ENCODE peak calls at places on chromosomes 3 and 15, in nine cellular contexts. O is activated naive CD4-positive, alpha-beta T cell; V is endothelial cell of umbilical vein; Z is stimulated activated CD4-positive, alpha-beta T cell treated with anti-CD3 and anti-CD28 coated beads, Interleukin-12 subunit alpha, Interleukin-12 subunit beta, amount 100 ng/mL, for 24 hours; N is stomach; R is GM03348; C is astrocyte; G is mucosa of gallbladder; U is activated naive CD8-positive, alpha-beta T cell treated with anti-CD3 and anti-CD28 coated beads for 36 hours. J is an unnamed sample.

GRCh38 chr3:14265246-14265962 is 86.8 kb downstream of the LSM3 start:
- DNase-seq in O (no peak), V (no peak), Z (no peak), N (no peak), R (no peak), C (peak), G (no peak), U (no peak), J (no peak)

GRCh38 chr15:90955911-90956310 is 1.2 kb downstream of the RCCD1 start:
- DNase-seq in O (no peak), V (no peak), Z (no peak), N (peak), R (no peak), C (no peak), G (no peak), U (no peak), J (no peak)

GRCh38 chr3:128082545-128082944 is 30.3 kb downstream of the SEC61A1 start:
- DNase-seq in O (no peak), V (no peak), Z (no peak), N (no peak), R (no peak), C (no peak), G (no peak), U (no peak), J (no peak)

GRCh38 chr3:114011059-114011797 is 45.1 kb downstream of the CCDC191 start:
- DNase-seq in O (no peak), V (no peak), Z (no peak), N (no peak), R (no peak), C (no peak), G (no peak), U (no peak), J (no peak)

GRCh38 chr3:63993653-63994079 is 29.6 kb downstream of the PSMD6 start:
- DNase-seq in O (peak), V (peak), Z (peak), N (peak), R (peak), C (peak), G (peak), U (peak), J (peak)

GRCh38 chr3:134406331-134407246 is 32.3 kb upstream of the AMOTL2 start:
- DNase-seq in O (no peak), V (peak), Z (no peak), N (peak), R (peak), C (no peak), G (no peak), U (peak), J (peak)

GRCh38 chr15:72368895-72369294 is 6.9 kb downstream of the HEXA start:
- DNase-seq in O (no peak), V (no peak), Z (no peak), N (peak), R (no peak), C (no peak), G (no peak), U (no peak), J (peak)

GRCh38 chr15:37015476-37015875 is 84.9 kb downstream of the MEIS2 start:
- DNase-seq in O (no peak), V (no peak), Z (no peak), N (no peak), R (no peak), C (no peak), G (no peak), U (no peak), J (no peak)

GRCh38 chr3:129625071-129625874 is 18.8 kb upstream of the PLXND1 start:
- DNase-seq in O (no peak), V (peak), Z (no peak), N (no peak), R (peak), C (no peak), G (no peak), U (no peak), J (no peak)

GRCh38 chr3:177050466-177051237 is 146.6 kb downstream of the TBL1XR1 start:
- DNase-seq in O (no peak), V (peak), Z (no peak), N (no peak), R (peak), C (peak), G (no peak), U (no peak), J (no peak)

GRCh38 chr3:197151562-197151961 is 121.9 kb upstream of the MELTF start:
- DNase-seq in O (no peak), V (no peak), Z (no peak), N (peak), R (peak), C (peak), G (peak), U (no peak), J (no peak)

GRCh38 chr3:122893754-122894668 is 99.1 kb downstream of the SLC49A4 start:
- DNase-seq in O (no peak), V (no peak), Z (no peak), N (no peak), R (no peak), C (no peak), G (no peak), U (no peak), J (no peak)

GRCh38 chr3:32021155-32021554 is 39.6 kb downstream of the ZNF860 start:
- DNase-seq in O (no peak), V (no peak), Z (no peak), N (no peak), R (no peak), C (no peak), G (no peak), U (no peak), J (no peak)

GRCh38 chr3:160577551-160578195 is 12.3 kb upstream of the KPNA4 start:
- DNase-seq in O (no peak), V (peak), Z (no peak), N (no peak), R (no peak), C (peak), G (no peak), U (no peak), J (no peak)

GRCh38 chr3:111737712-111738097 is 121.4 kb upstream of the PHLDB2 start:
- DNase-seq in O (no peak), V (no peak), Z (no peak), N (peak), R (peak), C (peak), G (peak), U (no peak), J (peak)

GRCh38 chr15:90552162-90552928 is 22.6 kb downstream of the CRTC3 start:
- DNase-seq in O (no peak), V (no peak), Z (no peak), N (no peak), R (peak), C (peak), G (no peak), U (no peak), J (no peak)

GRCh38 chr3:168461793-168462192 is 366.1 kb upstream of the GOLIM4 start:
- DNase-seq in O (no peak), V (no peak), Z (no peak), N (no peak), R (no peak), C (no peak), G (no peak), U (no peak), J (no peak)

GRCh38 chr15:32866486-32867312 is 148.9 kb downstream of the GREM1 start:
- DNase-seq in O (no peak), V (no peak), Z (no peak), N (no peak), R (no peak), C (no peak), G (no peak), U (no peak), J (no peak)

GRCh38 chr3:19147905-19148767 is at the start of gene KCNH8:
- DNase-seq in O (no peak), V (no peak), Z (no peak), N (peak), R (peak), C (no peak), G (peak), U (peak), J (peak)

GRCh38 chr15:36841154-36841553 is 259.2 kb downstream of the MEIS2 start:
- DNase-seq in O (no peak), V (no peak), Z (no peak), N (no peak), R (no peak), C (no peak), G (no peak), U (no peak), J (no peak)

GRCh38 chr3:151404316-151404715 is 19.8 kb upstream of the P2RY12 start:
- DNase-seq in O (no peak), V (no peak), Z (no peak), N (no peak), R (peak), C (peak), G (no peak), U (no peak), J (no peak)

GRCh38 chr15:60546764-60547163 is 67.8 kb upstream of the ICE2 start:
- DNase-seq in O (no peak), V (no peak), Z (no peak), N (no peak), R (no peak), C (no peak), G (no peak), U (no peak), J (no peak)

J was measured in testis.